ENCODE peak calls at places on chromosomes 5 and 9, in four cellular contexts. L, G, W and F are unnamed samples.

GRCh38 chr9:12934515-12935301 is 159.9 kb downstream of the LURAP1L start:
- DNase-seq in W (no peak), L (no peak), G (no peak), F (no peak)

GRCh38 chr9:14515564-14516198 is 177.6 kb downstream of the ZDHHC21 start:
- DNase-seq in W (peak), L (no peak), G (no peak), F (peak)

GRCh38 chr9:124349267-124349666 is 66.0 kb downstream of the PSMB7 start:
- DNase-seq in W (no peak), G (peak), L (no peak), F (no peak)

GRCh38 chr9:82490019-82490499 is 501.5 kb downstream of the SPATA31D1 start:
- DNase-seq in W (peak), G (no peak), L (no peak), F (no peak)

GRCh38 chr5:98471458-98471857 is 302.0 kb upstream of the RGMB start:
- DNase-seq in L (no peak), W (no peak), G (no peak), F (no peak)

GRCh38 chr5:119363936-119364335 is 8.1 kb downstream of the TNFAIP8 start:
- DNase-seq in L (no peak), W (no peak), G (no peak), F (no peak)

GRCh38 chr5:10528056-10528816 is 35.6 kb upstream of the ANKRD33B start:
- DNase-seq in W (peak), G (no peak), L (no peak), F (peak)

GRCh38 chr5:74685979-74686631 is 1.1 kb downstream of the HEXB start:
- DNase-seq in W (no peak), G (no peak), L (no peak), F (no peak)

GRCh38 chr5:57007349-57007748 is 55.4 kb upstream of the MIER3 start:
- DNase-seq in G (no peak), L (no peak), W (no peak), F (no peak)

GRCh38 chr5:139190125-139190524 is 8.0 kb downstream of the SIL1 start:
- DNase-seq in G (no peak), W (no peak), L (no peak), F (no peak)

GRCh38 chr9:137550958-137551655 is 572 bp upstream of the MRPL41 start:
- DNase-seq in G (no peak), W (peak), L (no peak), F (peak)

GRCh38 chr5:39189297-39189955 is 29.9 kb downstream of the FYB1 start:
- DNase-seq in W (no peak), L (no peak), G (no peak), F (no peak)

GRCh38 chr9:113537227-113537810 is 73.8 kb downstream of the RGS3 start:
- DNase-seq in W (no peak), G (peak), L (no peak), F (no peak)

GRCh38 chr5:62152394-62153123 is 153.4 kb upstream of the KIF2A start:
- DNase-seq in L (no peak), G (no peak), W (peak), F (peak)

GRCh38 chr5:173781432-173781825 is 106.7 kb upstream of the CPEB4 start:
- DNase-seq in W (no peak), L (no peak), G (no peak), F (no peak)

GRCh38 chr5:159581502-159582249 is 251.4 kb upstream of the IL12B start:
- DNase-seq in L (no peak), W (peak), G (no peak), F (peak)

GRCh38 chr5:113825143-113825542 is 311.6 kb downstream of the YTHDC2 start:
- DNase-seq in L (no peak), W (no peak), G (no peak), F (no peak)

GRCh38 chr9:131260751-131261452 is 15.4 kb downstream of the FAM78A start:
- DNase-seq in W (no peak), L (no peak), G (no peak), F (no peak)

GRCh38 chr5:179118338-179118737 is 58.2 kb downstream of the ZNF354C start:
- DNase-seq in W (no peak), G (no peak), L (no peak), F (no peak)

GRCh38 chr5:111144352-111144930 is 52.3 kb downstream of the WDR36 start:
- DNase-seq in W (no peak), L (no peak), G (no peak), F (no peak)

GRCh38 chr5:120604898-120605297 is 140.8 kb downstream of the PRR16 start:
- DNase-seq in L (no peak), W (no peak), G (no peak), F (no peak)

GRCh38 chr5:125834438-125835147 is 588.6 kb upstream of the GRAMD2B start:
- DNase-seq in L (no peak), W (no peak), G (no peak), F (no peak)

GRCh38 chr5:14178671-14179211 is 35.6 kb downstream of the TRIO start:
- DNase-seq in G (no peak), L (no peak), W (no peak), F (no peak)

GRCh38 chr9:121154782-121155181 is 46.9 kb downstream of the RAB14 start:
- DNase-seq in G (no peak), L (no peak), W (no peak), F (no peak)

GRCh38 chr9:108163321-108164005 is 673.9 kb upstream of the KLF4 start:
- DNase-seq in G (no peak), L (no peak), W (no peak), F (no peak)

GRCh38 chr5:9408964-9409363 is 136.9 kb downstream of the SEMA5A start:
- DNase-seq in G (no peak), L (no peak), W (no peak), F (no peak)

GRCh38 chr5:137622850-137623249 is 113.0 kb downstream of the KLHL3 start:
- DNase-seq in G (peak), W (no peak), L (no peak), F (no peak)

GRCh38 chr9:69678843-69679538 is 6.8 kb upstream of the APBA1 start:
- DNase-seq in W (no peak), G (no peak), L (no peak), F (no peak)

GRCh38 chr5:77791926-77792325 is 15.8 kb upstream of the TBCA start:
- DNase-seq in W (no peak), L (no peak), G (no peak), F (no peak)

GRCh38 chr9:113547501-113547900 is 84.0 kb downstream of the RGS3 start:
- DNase-seq in G (peak), L (no peak), W (no peak), F (no peak)

GRCh38 chr9:14304242-14304641 is 9.7 kb downstream of the NFIB start:
- DNase-seq in L (no peak), W (no peak), G (no peak), F (no peak)

GRCh38 chr5:147887925-147888324 is 9.4 kb downstream of the SCGB3A2 start:
- DNase-seq in G (no peak), L (no peak), W (no peak), F (no peak)

GRCh38 chr9:76369583-76369982 is 24.6 kb downstream of the RFK start:
- DNase-seq in G (peak), W (peak), L (no peak), F (peak)

GRCh38 chr9:19551124-19551929 is 142.5 kb downstream of the ACER2 start:
- DNase-seq in L (no peak), W (no peak), G (no peak), F (no peak)

GRCh38 chr9:98908897-98909634 is 34.6 kb upstream of the COL15A1 start:
- DNase-seq in G (no peak), W (no peak), L (no peak), F (no peak)

GRCh38 chr9:134992755-134993124 is 75.0 kb upstream of the FCN1 start:
- DNase-seq in W (no peak), G (peak), L (no peak), F (no peak)